ENCODE peak calls at places on chromosome 10, in five cellular contexts. X is upper lobe of right lung, T is BE2C, V is HCT116, I is tibial nerve. Z is an unnamed sample.

GRCh38 chr10:72483452-72483851 is 128.7 kb upstream of the DNAJB12 start:
- DNase-seq in T (no peak), I (no peak), V (no peak), X (no peak), Z (no peak)

GRCh38 chr10:48257407-48257961 is 17.0 kb downstream of the FRMPD2 start:
- DNase-seq in X (no peak), I (no peak), V (no peak), T (no peak), Z (no peak)

GRCh38 chr10:4127518-4128315 is 342.7 kb upstream of the KLF6 start:
- DNase-seq in V (no peak), T (no peak), I (no peak), X (no peak), Z (no peak)

GRCh38 chr10:112782176-112782907 is 167.7 kb upstream of the TCF7L2 start:
- DNase-seq in X (no peak), V (no peak), T (no peak), I (no peak), Z (no peak)

GRCh38 chr10:86708068-86708782 is 39.9 kb downstream of the LDB3 start:
- DNase-seq in X (peak; percentile 57), T (no peak), I (peak; percentile 8), V (no peak), Z (no peak)

GRCh38 chr10:70053212-70053895 is 708 bp downstream of the MACROH2A2 start:
- DNase-seq in X (peak; percentile 70), V (no peak), I (no peak), T (peak; percentile 41), Z (no peak)

GRCh38 chr10:73781879-73782748 is at the start of gene CHCHD1:
- DNase-seq in V (peak; percentile 76), T (peak; percentile 94), X (peak; percentile 96), I (peak; percentile 88), Z (no peak)

GRCh38 chr10:11081413-11081812 is 63.7 kb downstream of the CELF2 start:
- DNase-seq in V (no peak), T (no peak), X (no peak), I (no peak), Z (no peak)

GRCh38 chr10:89992575-89992974 is 291.2 kb downstream of the KIF20B start:
- DNase-seq in X (no peak), I (no peak), T (no peak), V (no peak), Z (no peak)

GRCh38 chr10:105352827-105353226 is 711.7 kb downstream of the SORCS3 start:
- DNase-seq in X (no peak), I (no peak), V (no peak), T (no peak), Z (no peak)

GRCh38 chr10:116989439-116989838 is 15.5 kb downstream of the SHTN1 start:
- DNase-seq in X (no peak), I (no peak), V (no peak), T (no peak), Z (no peak)

GRCh38 chr10:79239275-79239779 is 107.9 kb upstream of the PPIF start:
- DNase-seq in T (no peak), I (peak; percentile 33), V (no peak), X (peak; percentile 89), Z (no peak)

GRCh38 chr10:75404335-75405200 is 3.0 kb upstream of the ZNF503 start:
- DNase-seq in I (no peak), V (no peak), X (peak; percentile 89), T (no peak), Z (no peak)

GRCh38 chr10:75404023-75404334 is 2.4 kb upstream of the ZNF503 start:
- DNase-seq in T (no peak), X (no peak), I (no peak), V (no peak), Z (no peak)

GRCh38 chr10:75407296-75407715 is 5.7 kb upstream of the ZNF503 start:
- DNase-seq in X (peak; percentile 74), V (no peak), I (no peak), T (no peak), Z (no peak)

GRCh38 chr10:75406158-75407065 is 4.8 kb upstream of the ZNF503 start:
- DNase-seq in V (no peak), X (peak; percentile 67), T (no peak), I (no peak), Z (no peak)

GRCh38 chr10:75405201-75406143 is 3.9 kb upstream of the ZNF503 start:
- DNase-seq in X (peak; percentile 87), T (no peak), V (no peak), I (no peak), Z (no peak)
- H3K4me3 ChIP-seq in X (peak overlapping the region; percentile 81), T (peak overlapping the region; percentile 93), V (peak overlapping the region; percentile 96), I (peak overlapping the region; percentile 95), Z (no peak overlapping the region)

GRCh38 chr10:91296471-91296870 is 76.0 kb downstream of the PCGF5 start:
- DNase-seq in X (no peak), T (no peak), V (peak; percentile 64), I (no peak), Z (no peak)
- TF ChIP-seq CTCF in X (no peak), T (peak; percentile 70), V (peak; percentile 61), I (no peak), Z (peak; percentile 29)

DNA sequence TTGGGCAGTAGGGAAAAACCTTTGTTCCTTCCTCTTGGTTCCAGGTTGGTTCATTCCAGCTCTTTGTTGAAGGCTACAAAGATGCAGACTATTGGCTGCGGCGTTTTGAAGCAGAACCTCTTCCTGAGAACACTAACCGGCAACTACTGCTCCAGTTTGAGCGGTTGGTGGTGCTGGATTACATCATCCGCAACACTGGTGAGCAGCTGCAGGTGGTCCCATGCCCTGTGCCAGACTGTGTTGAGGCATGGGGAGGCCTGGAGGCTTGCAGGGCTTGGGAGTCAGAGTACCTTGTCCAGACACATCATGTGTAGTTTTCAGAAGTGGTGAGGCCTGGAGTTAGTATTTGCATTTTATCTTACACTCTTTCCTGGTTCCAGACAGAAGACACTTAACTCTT is 16.3 kb downstream of the PI4K2A start:
- DNase-seq in V (no peak), X (no peak), T (peak; percentile 34), I (no peak), Z (no peak)
- H3K36me3 ChIP-seq in V (peaks cover 33% of the 10 kb centered on the region), X (peaks cover 67% of the 10 kb centered on the region), T (peaks cover 47% of the 10 kb centered on the region), I (peaks cover 6% of the 10 kb centered on the region), Z (peaks cover 9% of the 10 kb centered on the region)

GRCh38 chr10:34766256-34766580 is 48.9 kb downstream of the PARD3 start:
- DNase-seq in V (no peak), I (no peak), T (no peak), X (no peak), Z (no peak)

GRCh38 chr10:34766811-34767516 is 48.1 kb downstream of the PARD3 start:
- DNase-seq in I (no peak), V (no peak), X (no peak), T (no peak), Z (no peak)

GRCh38 chr10:34768972-34769330 is 46.1 kb downstream of the PARD3 start:
- DNase-seq in X (no peak), V (no peak), T (peak; percentile 23), I (no peak), Z (no peak)

GRCh38 chr10:34769941-34770340 is 45.2 kb downstream of the PARD3 start:
- DNase-seq in X (no peak), T (no peak), I (no peak), V (no peak), Z (no peak)

DNA sequence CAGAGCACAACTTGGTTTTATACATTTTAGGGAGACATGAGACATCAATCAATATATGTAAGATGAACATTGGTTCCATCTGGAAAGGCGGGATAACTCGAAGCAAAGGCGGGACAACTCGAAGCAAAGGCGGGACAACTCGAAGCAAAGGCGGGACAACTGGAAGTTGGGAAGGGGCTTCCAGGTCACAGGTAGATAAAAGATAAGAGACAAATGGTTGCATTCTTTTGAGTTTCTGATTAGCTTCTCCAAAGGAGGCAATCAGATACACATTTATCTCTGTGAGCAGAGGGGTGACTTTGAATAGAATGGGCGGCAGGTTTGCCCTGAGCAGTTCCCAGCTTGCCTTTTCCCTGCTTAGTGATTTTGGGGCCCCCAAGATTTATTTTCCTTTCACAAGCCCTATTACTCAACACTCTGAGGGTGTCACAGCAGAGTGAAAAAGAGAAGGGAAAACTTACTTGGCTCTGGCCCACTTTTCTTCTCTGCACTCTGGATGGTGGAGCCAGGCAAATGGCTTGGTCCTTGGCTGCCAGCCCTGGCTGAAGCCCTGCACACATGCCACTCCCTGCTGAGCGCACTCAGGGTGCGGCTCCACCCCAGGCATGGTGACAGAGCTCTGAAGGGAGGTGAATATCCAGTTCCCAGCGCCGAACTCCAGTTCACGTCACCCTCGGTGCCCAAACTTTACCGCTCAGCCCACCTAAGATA is 46.7 kb downstream of the PARD3 start:
- DNase-seq in I (peak; percentile 40), X (peak; percentile 91), V (no peak), T (no peak), Z (no peak)
- H3K4me3 ChIP-seq in I (no peak overlapping the region), X (no peak overlapping the region), V (no peak overlapping the region), T (no peak overlapping the region), Z (no peak overlapping the region)

DNA sequence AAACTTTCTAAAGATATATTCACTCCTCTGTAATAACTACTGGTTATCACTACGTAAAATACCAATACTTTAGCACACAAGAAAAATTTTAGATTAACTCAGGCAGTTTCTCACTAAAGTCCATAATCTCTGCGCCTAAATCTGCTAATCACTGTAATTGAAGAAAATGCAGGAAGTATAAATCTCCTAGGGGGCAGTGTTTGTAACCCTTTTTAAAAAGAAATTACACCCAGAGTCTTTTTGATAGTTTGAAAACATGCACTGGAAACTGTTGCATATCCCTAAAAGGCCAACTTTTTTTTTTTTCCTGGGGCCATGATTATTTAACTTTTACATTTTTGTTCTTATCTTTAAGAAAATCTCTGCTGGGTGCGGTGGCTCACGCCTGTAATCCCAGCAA is 209.6 kb downstream of the KIAA1217 start:
- DNase-seq in X (no peak), T (no peak), V (no peak), I (no peak), Z (no peak)
- TF ChIP-seq CTCF in X (peak; percentile 13), T (no peak), V (peak; percentile 24), I (no peak), Z (peak; percentile 20)

DNA sequence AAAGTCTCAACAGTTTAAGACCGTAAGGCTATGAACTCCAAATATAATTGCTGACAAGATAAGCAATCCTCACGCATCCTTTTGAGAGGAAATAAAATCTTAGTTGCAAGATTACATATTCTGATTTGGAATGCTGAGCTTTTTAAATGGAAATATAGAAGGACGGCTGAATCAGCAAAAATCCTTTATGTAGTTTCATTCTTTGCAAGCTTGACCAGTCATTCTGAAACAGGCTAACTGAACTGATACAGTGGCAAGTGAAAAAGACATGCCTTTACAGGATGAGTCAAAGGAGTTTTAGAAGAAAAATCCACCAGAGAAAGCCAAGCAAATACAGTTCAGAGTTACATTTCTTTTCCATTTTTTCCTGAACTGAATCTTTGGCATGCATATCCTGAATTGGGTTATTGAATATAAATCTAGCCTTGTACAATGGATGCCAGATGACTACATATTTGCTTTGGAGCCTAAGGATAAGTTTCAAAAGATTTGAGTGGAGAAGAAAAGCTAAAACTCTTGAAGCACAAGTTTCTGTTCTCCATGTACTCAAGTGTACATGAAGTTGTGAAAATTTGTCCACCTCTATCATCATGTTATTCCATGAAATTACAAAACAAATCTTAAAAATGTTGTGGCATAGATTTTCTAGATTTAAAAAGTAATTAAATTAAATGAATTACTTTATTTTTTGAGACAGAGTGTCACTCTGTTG is 4.4 kb downstream of the VIM start:
- DNase-seq in X (no peak), V (no peak), I (no peak), T (no peak), Z (no peak)
- H3K36me3 ChIP-seq in X (peaks cover 68% of the 10 kb centered on the region), V (no peaks in the 10 kb centered on the region), I (peaks cover 34% of the 10 kb centered on the region), T (peaks cover 3% of the 10 kb centered on the region), Z (peaks cover 21% of the 10 kb centered on the region)